ENCODE peak calls at places on chromosomes 5 and 9, in eight cellular contexts. K, U, L, T, F, Q, W and S are unnamed samples.

GRCh38 chr5:154285661-154286408 is 95.3 kb downstream of the GALNT10 start:
- DNase-seq in W (no peak), L (no peak), Q (no peak), T (peak; percentile 87), K (peak; percentile 86), F (no peak), U (no peak), S (no peak)

GRCh38 chr9:124450241-124450924 is at the start of gene ADGRD2:
- DNase-seq in U (no peak), T (no peak), W (no peak), K (peak; percentile 26), L (peak; percentile 15), F (peak; percentile 60), Q (no peak), S (no peak)

GRCh38 chr9:28207657-28208056 is 634.4 kb upstream of the C9orf72 start:
- DNase-seq in K (no peak), U (no peak), F (no peak), Q (no peak), W (no peak), L (no peak), T (no peak), S (no peak)

GRCh38 chr9:101030022-101030391 is 1.5 kb downstream of the PLPPR1 start:
- DNase-seq in W (no peak), T (no peak), L (no peak), K (no peak), F (no peak), U (no peak), Q (no peak), S (no peak)

GRCh38 chr5:134577022-134577795 is 51.7 kb downstream of the JADE2 start:
- DNase-seq in W (peak; percentile 54), K (peak; percentile 89), Q (peak; percentile 42), T (peak; percentile 89), L (no peak), F (no peak), U (no peak), S (no peak)

GRCh38 chr9:86350006-86350755 is 4.0 kb downstream of the TUT7 start:
- DNase-seq in T (no peak), F (no peak), K (no peak), U (no peak), Q (no peak), L (no peak), W (no peak), S (no peak)

GRCh38 chr9:72386186-72386585 is 21.2 kb upstream of the ZFAND5 start:
- DNase-seq in K (no peak), Q (no peak), F (no peak), T (no peak), W (no peak), U (no peak), L (no peak), S (no peak)

GRCh38 chr5:159337291-159337974 is 7.1 kb upstream of the IL12B start:
- DNase-seq in T (peak; percentile 92), K (peak; percentile 79), W (no peak), U (no peak), Q (no peak), F (no peak), L (peak; percentile 47), S (peak; percentile 75)

GRCh38 chr9:126480810-126481209 is 132.9 kb upstream of the LMX1B start:
- DNase-seq in K (no peak), W (no peak), F (no peak), Q (no peak), L (no peak), T (no peak), U (no peak), S (no peak)

GRCh38 chr9:129886226-129887174 is 51.2 kb downstream of the USP20 start:
- DNase-seq in W (no peak), L (peak; percentile 73), F (no peak), T (peak; percentile 23), U (no peak), Q (no peak), K (no peak), S (peak; percentile 75)

GRCh38 chr5:142065273-142065672 is 43.3 kb upstream of the NDFIP1 start:
- DNase-seq in W (no peak), F (no peak), K (no peak), Q (peak; percentile 31), T (no peak), L (no peak), U (no peak), S (no peak)

GRCh38 chr5:171855798-171856772 is 70.5 kb downstream of the SMIM23 start:
- DNase-seq in U (no peak), L (no peak), T (peak; percentile 32), W (no peak), K (peak; percentile 12), F (no peak), Q (no peak), S (no peak)

GRCh38 chr5:65812648-65813047 is 90.6 kb downstream of the NLN start:
- DNase-seq in T (no peak), W (no peak), K (peak; percentile 55), Q (no peak), F (no peak), U (no peak), L (no peak), S (no peak)

GRCh38 chr5:83029912-83030311 is 47.3 kb downstream of the TMEM167A start:
- DNase-seq in U (no peak), K (peak; percentile 91), W (no peak), Q (no peak), L (no peak), T (peak; percentile 47), F (no peak), S (no peak)

GRCh38 chr9:123234853-123235252 is 33.5 kb downstream of the STRBP start:
- DNase-seq in L (no peak), T (no peak), U (no peak), W (no peak), F (no peak), K (no peak), Q (no peak), S (no peak)

GRCh38 chr5:137995747-137996123 is 37.1 kb downstream of the FAM13B start:
- DNase-seq in W (no peak), L (no peak), T (no peak), U (no peak), K (no peak), Q (no peak), F (no peak), S (no peak)

GRCh38 chr5:122430328-122430586 is 118.2 kb downstream of the SNCAIP start:
- DNase-seq in T (no peak), W (no peak), U (no peak), K (no peak), Q (no peak), L (no peak), F (no peak), S (no peak)

GRCh38 chr5:79878721-79879336 is 112.2 kb downstream of the MTX3 start:
- DNase-seq in U (no peak), T (peak; percentile 24), W (peak; percentile 12), K (peak; percentile 16), F (no peak), L (peak; percentile 51), Q (no peak), S (peak; percentile 51)

GRCh38 chr9:123058834-123059233 is 25.4 kb downstream of the GPR21 start:
- DNase-seq in K (no peak), U (no peak), T (peak; percentile 57), L (no peak), W (no peak), Q (no peak), F (no peak), S (no peak)

GRCh38 chr5:170135796-170136490 is 30.2 kb downstream of the FOXI1 start:
- DNase-seq in K (no peak), T (peak; percentile 29), F (no peak), L (no peak), W (no peak), U (no peak), Q (no peak), S (no peak)

GRCh38 chr5:175444060-175444904 is at the start of gene DRD1:
- DNase-seq in Q (no peak), F (no peak), L (peak; percentile 76), W (peak; percentile 48), T (no peak), K (peak; percentile 37), U (no peak), S (peak; percentile 32)

GRCh38 chr5:140073296-140073695 is 30.2 kb upstream of the NRG2 start:
- DNase-seq in K (peak; percentile 31), L (no peak), Q (no peak), W (peak; percentile 12), U (no peak), F (no peak), T (no peak), S (no peak)

GRCh38 chr5:175479125-175479881 is 943 bp downstream of the SFXN1 start:
- DNase-seq in Q (no peak), K (no peak), L (no peak), W (no peak), F (no peak), T (no peak), U (no peak), S (peak; percentile 31)

GRCh38 chr5:39072915-39073758 is 1.1 kb downstream of the RICTOR start:
- DNase-seq in Q (no peak), T (peak; percentile 61), K (peak; percentile 55), L (peak; percentile 65), W (peak; percentile 61), U (no peak), F (no peak), S (peak; percentile 84)

GRCh38 chr9:91750343-91750742 is 199.7 kb downstream of the ROR2 start:
- DNase-seq in K (no peak), F (no peak), L (no peak), W (no peak), U (no peak), Q (no peak), T (no peak), S (no peak)

GRCh38 chr5:78731884-78732283 is 83.3 kb upstream of the LHFPL2 start:
- DNase-seq in U (no peak), K (no peak), L (no peak), Q (no peak), F (no peak), W (no peak), T (no peak), S (no peak)

GRCh38 chr5:152686931-152687330 is 281.9 kb upstream of the NMUR2 start:
- DNase-seq in K (peak; percentile 28), F (no peak), T (no peak), L (no peak), Q (no peak), W (no peak), U (no peak), S (no peak)

GRCh38 chr9:136142859-136143214 is 24.2 kb upstream of the TMEM250 start:
- DNase-seq in Q (no peak), T (no peak), L (no peak), K (no peak), U (no peak), W (no peak), F (no peak), S (no peak)

GRCh38 chr5:75239681-75240080 is 3.0 kb upstream of the ANKRD31 start:
- DNase-seq in K (peak; percentile 86), F (no peak), T (no peak), W (no peak), U (no peak), L (no peak), Q (no peak), S (no peak)

GRCh38 chr9:86303316-86303975 is 21.1 kb upstream of the ISCA1 start:
- DNase-seq in K (peak; percentile 15), Q (no peak), U (no peak), W (no peak), F (no peak), T (peak; percentile 27), L (peak; percentile 28), S (peak; percentile 48)

GRCh38 chr5:91135475-91136248 is 247.5 kb downstream of the ARRDC3 start:
- DNase-seq in F (no peak), K (peak; percentile 38), W (no peak), L (no peak), T (no peak), U (no peak), Q (no peak), S (no peak)

GRCh38 chr5:133109655-133110483 is 58.1 kb downstream of the HSPA4 start:
- DNase-seq in W (no peak), L (no peak), K (no peak), U (no peak), T (no peak), Q (no peak), F (no peak), S (no peak)